ENCODE peak calls at places on chromosome 16, in seven cellular contexts. M is PC-3, V is neural progenitor cell, O is A549, G is endothelial cell of umbilical vein, T is mammary epithelial cell, E is GM23338. U is an unnamed sample.

GRCh38 chr16:79605999-79606398 is 5.5 kb upstream of the MAF start:
- DNase-seq in E (peak; percentile 27), T (peak; percentile 80), O (peak; percentile 16), G (no peak), M (peak; percentile 6), V (peak; percentile 35), U (no peak)

GRCh38 chr16:67884684-67885083 is at the start of gene NRN1L:
- DNase-seq in V (peak; percentile 94), T (peak; percentile 78), M (peak; percentile 77), O (no peak), G (no peak), E (peak; percentile 95), U (no peak)

GRCh38 chr16:75007443-75007842 is 8.6 kb downstream of the ZNRF1 start:
- DNase-seq in E (no peak), O (no peak), M (no peak), T (no peak), G (no peak), V (no peak), U (no peak)

GRCh38 chr16:51146256-51146924 is 4.7 kb downstream of the SALL1 start:
- DNase-seq in E (no peak), G (no peak), O (no peak), T (no peak), M (no peak), V (peak; percentile 44), U (peak; percentile 11)

GRCh38 chr16:47150067-47150466 is 6.3 kb upstream of the NETO2 start:
- DNase-seq in V (no peak), E (no peak), M (no peak), O (no peak), G (no peak), T (no peak), U (no peak)

GRCh38 chr16:77273-77806 is 685 bp upstream of the MPG start:
- DNase-seq in G (peak; percentile 65), M (peak; percentile 26), T (no peak), O (peak; percentile 73), E (peak; percentile 80), V (peak; percentile 77), U (peak; percentile 62)

GRCh38 chr16:57023541-57024249 is 34.3 kb downstream of the NLRC5 start:
- DNase-seq in G (no peak), V (no peak), T (no peak), O (no peak), E (no peak), M (no peak), U (no peak)

GRCh38 chr16:68206224-68206623 is 29.7 kb downstream of the ESRP2 start:
- DNase-seq in G (peak; percentile 29), O (no peak), V (no peak), T (no peak), E (no peak), M (no peak), U (no peak)

GRCh38 chr16:20647736-20648135 is 49.7 kb downstream of the ACSM1 start:
- DNase-seq in M (no peak), V (peak; percentile 42), E (peak; percentile 25), G (no peak), T (no peak), O (no peak), U (no peak)

GRCh38 chr16:50602126-50602525 is 53.9 kb downstream of the NKD1 start:
- DNase-seq in T (no peak), G (no peak), V (no peak), M (no peak), O (no peak), E (no peak), U (no peak)

GRCh38 chr16:88566158-88566557 is 4.0 kb upstream of the ZC3H18 start:
- DNase-seq in V (no peak), T (peak; percentile 49), G (peak; percentile 30), M (no peak), E (peak; percentile 36), O (no peak), U (no peak)

GRCh38 chr16:30361180-30361579 is 6.1 kb upstream of the CD2BP2 start:
- DNase-seq in O (no peak), E (no peak), M (no peak), V (no peak), T (no peak), G (no peak), U (no peak)

GRCh38 chr16:88570691-88571092 is 489 bp downstream of the ZC3H18 start:
- DNase-seq in T (peak; percentile 33), M (no peak), G (peak; percentile 34), O (no peak), E (peak; percentile 56), V (peak; percentile 41), U (peak; percentile 49)

GRCh38 chr16:67423634-67424575 is 7.0 kb upstream of the HSD11B2 start:
- DNase-seq in M (no peak), O (no peak), V (peak; percentile 33), G (no peak), E (peak; percentile 72), T (no peak), U (no peak)

GRCh38 chr16:30041841-30042240 is 10.8 kb upstream of the TLCD3B start:
- DNase-seq in G (peak; percentile 66), M (peak; percentile 67), T (no peak), V (no peak), O (no peak), E (peak; percentile 40), U (peak; percentile 39)

DNA sequence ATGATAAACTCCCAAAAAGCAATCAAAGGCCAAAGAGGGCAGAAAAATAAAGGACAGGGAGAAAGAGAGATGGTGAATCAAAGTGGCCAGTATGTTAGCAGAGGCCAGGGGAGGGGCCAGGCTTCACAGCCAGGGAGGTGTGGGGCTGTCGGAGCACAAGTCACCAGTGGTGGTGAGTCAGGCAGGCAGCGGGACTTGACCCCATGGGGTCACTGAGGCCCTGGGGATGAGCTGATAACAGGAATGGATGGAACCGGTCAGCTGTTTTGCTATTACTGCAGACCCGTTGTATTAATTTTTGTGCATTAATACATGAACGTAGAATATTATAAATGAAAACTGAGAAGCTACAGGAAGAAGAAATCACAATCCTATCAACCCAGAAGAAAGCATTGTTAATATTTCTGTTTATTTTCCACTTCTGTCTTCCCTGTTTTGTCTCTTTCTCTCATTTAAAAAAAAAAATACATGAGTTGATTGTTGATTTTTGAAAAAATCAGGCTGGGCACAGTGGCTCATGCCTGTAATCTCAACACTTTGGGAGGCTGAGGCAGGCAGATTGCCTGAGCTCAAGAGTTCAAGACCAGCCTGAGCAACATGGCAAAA is 106.9 kb downstream of the SOCS1 start:
- DNase-seq in G (no peak), M (no peak), O (no peak), E (no peak), V (no peak), T (no peak), U (no peak)
- H3K4me1 ChIP-seq in G (no peaks in the 10 kb centered on the region), M (no peaks in the 10 kb centered on the region), O (no peaks in the 10 kb centered on the region), E (no peaks in the 10 kb centered on the region), V (peaks cover 6% of the 10 kb centered on the region), T (no peaks in the 10 kb centered on the region), U (no peaks in the 10 kb centered on the region)

DNA sequence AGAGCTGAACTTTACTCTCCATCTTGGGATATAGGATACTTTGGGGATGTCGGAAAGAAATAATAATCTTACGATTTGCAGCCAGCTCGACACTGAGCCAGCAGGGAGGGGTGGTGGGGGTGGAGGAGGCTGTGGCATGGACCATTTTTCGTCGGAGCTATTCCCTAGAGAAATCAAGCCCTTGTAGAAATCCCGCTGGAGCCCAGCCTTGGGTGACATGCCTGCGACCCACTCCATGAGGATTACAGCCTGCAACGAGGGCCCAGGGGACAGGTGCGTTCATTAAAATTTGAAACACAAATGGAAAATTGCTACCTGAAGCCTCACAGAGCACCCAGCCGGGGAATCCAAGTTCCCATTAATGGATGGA is 82.8 kb upstream of the GSE1 start:
- DNase-seq in T (no peak), G (no peak), O (no peak), E (no peak), V (no peak), M (no peak), U (no peak)
- H3K27ac ChIP-seq in T (no peak overlapping the region), G (no peak overlapping the region), O (no peak overlapping the region), E (no peak overlapping the region), V (no peak overlapping the region), M (no peak overlapping the region), U (no peak overlapping the region)

GRCh38 chr16:1416521-1416941 is 2.0 kb upstream of the UNKL start:
- DNase-seq in O (peak; percentile 45), T (no peak), E (no peak), M (peak; percentile 20), V (no peak), G (no peak), U (no peak)
- H3K4me2 ChIP-seq in O (peak overlapping the region; percentile 19), T (no peak overlapping the region), E (no peak overlapping the region), M (no peak overlapping the region), V (no peak overlapping the region), G (no peak overlapping the region), U (peak overlapping the region; percentile 1)

GRCh38 chr16:85635545-85636140 is 22.5 kb downstream of the GSE1 start:
- DNase-seq in V (no peak), T (peak; percentile 72), E (no peak), G (no peak), O (no peak), M (no peak), U (no peak)

GRCh38 chr16:85636234-85636812 is 23.2 kb downstream of the GSE1 start:
- DNase-seq in G (no peak), V (no peak), T (no peak), M (no peak), O (no peak), E (no peak), U (no peak)

GRCh38 chr16:85633888-85634287 is 20.8 kb downstream of the GSE1 start:
- DNase-seq in O (no peak), T (no peak), G (no peak), E (no peak), M (no peak), V (no peak), U (no peak)

GRCh38 chr16:85633438-85633743 is 20.3 kb downstream of the GSE1 start:
- DNase-seq in E (no peak), V (no peak), M (no peak), G (no peak), T (no peak), O (no peak), U (no peak)

GRCh38 chr16:85634747-85635544 is 21.8 kb downstream of the GSE1 start:
- DNase-seq in E (peak; percentile 63), G (no peak), M (no peak), V (no peak), T (no peak), O (no peak), U (no peak)
- H3K4me1 ChIP-seq in E (peaks cover 4% of the 10 kb centered on the region), G (no peaks in the 10 kb centered on the region), M (no peaks in the 10 kb centered on the region), V (peaks cover 3% of the 10 kb centered on the region), T (peaks cover 31% of the 10 kb centered on the region), O (peaks cover 5% of the 10 kb centered on the region), U (no peaks in the 10 kb centered on the region)

DNA sequence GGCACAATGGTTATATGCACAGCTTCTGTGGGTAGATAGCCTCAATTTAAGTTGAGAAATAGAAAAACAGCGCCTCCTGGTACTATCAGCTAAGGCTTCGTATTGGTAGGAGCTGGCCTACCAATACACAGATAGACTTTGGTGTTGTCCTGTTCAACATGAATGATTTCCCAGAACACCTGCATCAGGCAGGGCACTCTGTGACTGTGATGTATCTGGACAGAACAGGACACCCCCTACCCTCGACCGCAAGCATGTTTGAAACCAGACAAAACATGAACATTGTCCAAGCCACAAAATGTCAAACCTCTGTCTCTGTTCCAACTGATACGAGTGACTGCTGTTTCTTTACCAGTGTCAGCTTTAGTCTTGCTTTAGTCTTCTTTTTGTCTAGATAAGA is 144.9 kb downstream of the HAPSTR1 start:
- DNase-seq in M (no peak), E (no peak), T (no peak), G (no peak), O (no peak), V (no peak), U (no peak)
- H3K27ac ChIP-seq in M (no peak overlapping the region), E (no peak overlapping the region), T (no peak overlapping the region), G (no peak overlapping the region), O (no peak overlapping the region), V (no peak overlapping the region), U (no peak overlapping the region)